ENCODE peak calls at places on chromosome 6, in ten cellular contexts. U is body of pancreas; L is spleen; T is CD4-positive, alpha-beta memory T cell; R is PC-9; Y is Caco-2; V is HepG2; C is upper lobe of right lung; D is CD8-positive, alpha-beta memory T cell; Z is pancreas. F is an unnamed sample. For H3K4me1 and H3K36me3, the result is how much of the 10 kb centered on the place peaks cover.

GRCh38 chr6:144007779-144008500 is at the start of gene PLAGL1:
- DNase-seq in U (peak), L (peak), T (no peak), R (no peak), Y (no peak), V (peak), C (peak), D (peak), Z (peak), F (peak)

GRCh38 chr6:100593522-100593921 is 128.8 kb upstream of the SIM1 start:
- DNase-seq in U (no peak), L (no peak), T (no peak), R (no peak), Y (no peak), V (no peak), C (no peak), D (no peak), Z (no peak), F (no peak)

GRCh38 chr6:6438286-6438685 is 117.8 kb upstream of the F13A1 start:
- DNase-seq in U (no peak), L (no peak), T (no peak), R (no peak), Y (no peak), V (no peak), C (no peak), D (no peak), Z (no peak), F (no peak)

GRCh38 chr6:143187173-143187908 is 126.7 kb downstream of the AIG1 start:
- DNase-seq in U (peak), L (no peak), T (no peak), R (peak), Y (no peak), V (no peak), C (no peak), D (no peak), Z (no peak), F (no peak)

GRCh38 chr6:159490298-159490937 is 202.6 kb downstream of the SOD2 start:
- DNase-seq in U (peak), L (no peak), T (no peak), R (no peak), Y (no peak), V (no peak), C (no peak), D (no peak), Z (no peak), F (peak)

GRCh38 chr6:137792160-137793033 is 74.7 kb upstream of the TNFAIP3 start:
- DNase-seq in U (no peak), L (no peak), T (no peak), R (no peak), Y (no peak), V (no peak), C (no peak), D (no peak), Z (no peak), F (no peak)

GRCh38 chr6:105363100-105363754 is 39.7 kb downstream of the PREP start:
- DNase-seq in U (no peak), L (no peak), T (no peak), R (no peak), Y (no peak), V (no peak), C (no peak), D (no peak), Z (no peak), F (peak)

GRCh38 chr6:142950291-142950690 is 5.3 kb upstream of the HIVEP2 start:
- DNase-seq in U (no peak), L (no peak), T (no peak), R (no peak), Y (no peak), V (no peak), C (no peak), D (no peak), Z (no peak), F (no peak)

GRCh38 chr6:1848752-1849151 is 239.0 kb downstream of the FOXC1 start:
- DNase-seq in U (no peak), L (no peak), T (no peak), R (no peak), Y (no peak), V (no peak), C (no peak), D (no peak), Z (no peak), F (no peak)

GRCh38 chr6:111971866-111972532 is 81.9 kb upstream of the CCN6 start:
- DNase-seq in U (no peak), L (no peak), T (no peak), R (no peak), Y (no peak), V (no peak), C (no peak), D (no peak), Z (no peak), F (no peak)

GRCh38 chr6:121682666-121683065 is 247.2 kb downstream of the GJA1 start:
- DNase-seq in U (no peak), L (no peak), T (no peak), R (no peak), Y (no peak), V (no peak), C (no peak), D (no peak), Z (no peak), F (peak)

GRCh38 chr6:106908386-106908840 is 66.1 kb downstream of the CD24 start:
- DNase-seq in U (no peak), L (no peak), T (no peak), R (peak), Y (no peak), V (no peak), C (no peak), D (no peak), Z (no peak), F (no peak)

GRCh38 chr6:118791499-118791898 is 102.5 kb upstream of the ASF1A start:
- DNase-seq in U (no peak), L (no peak), T (no peak), R (no peak), Y (no peak), V (no peak), C (no peak), D (no peak), Z (no peak), F (no peak)

GRCh38 chr6:163146036-163146435 is 268.5 kb upstream of the QKI start:
- DNase-seq in U (no peak), L (no peak), T (no peak), R (no peak), Y (no peak), V (no peak), C (no peak), D (no peak), Z (no peak), F (no peak)

GRCh38 chr6:9455794-9456193 is 959.1 kb downstream of the TFAP2A start:
- DNase-seq in U (no peak), L (no peak), T (no peak), R (no peak), Y (no peak), V (no peak), C (no peak), D (no peak), Z (no peak), F (no peak)

GRCh38 chr6:52507557-52508260 is 69.2 kb downstream of the TRAM2 start:
- DNase-seq in U (peak), L (no peak), T (no peak), R (no peak), Y (no peak), V (no peak), C (no peak), D (no peak), Z (no peak), F (no peak)

GRCh38 chr6:161228911-161229591 is 44.8 kb downstream of the AGPAT4 start:
- DNase-seq in U (no peak), L (no peak), T (no peak), R (no peak), Y (peak), V (no peak), C (no peak), D (no peak), Z (no peak), F (no peak)

GRCh38 chr6:14396826-14397517 is 279.4 kb downstream of the CD83 start:
- DNase-seq in U (peak), L (peak), T (no peak), R (no peak), Y (no peak), V (no peak), C (no peak), D (no peak), Z (no peak), F (peak)

GRCh38 chr6:11609324-11610071 is 71.9 kb downstream of the TMEM170B start:
- DNase-seq in U (no peak), L (no peak), T (no peak), R (peak), Y (peak), V (no peak), C (no peak), D (no peak), Z (no peak), F (no peak)

GRCh38 chr6:56499121-56499520 is 143.6 kb downstream of the DST start:
- DNase-seq in U (no peak), L (no peak), T (no peak), R (no peak), Y (no peak), V (no peak), C (no peak), D (no peak), Z (no peak), F (no peak)

GRCh38 chr6:163181666-163182180 is 232.8 kb upstream of the QKI start:
- DNase-seq in U (no peak), L (no peak), T (no peak), R (no peak), Y (no peak), V (no peak), C (no peak), D (no peak), Z (no peak), F (no peak)

GRCh38 chr6:84059082-84059481 is 25.5 kb downstream of the MRAP2 start:
- DNase-seq in U (no peak), L (no peak), T (no peak), R (no peak), Y (no peak), V (no peak), C (no peak), D (no peak), Z (no peak), F (no peak)

GRCh38 chr6:30329331-30329730 is 2.6 kb downstream of the TRIM39 start:
- DNase-seq in U (peak), L (peak), T (no peak), R (no peak), Y (no peak), V (no peak), C (peak), D (no peak), Z (no peak), F (no peak)

GRCh38 chr6:153931431-153931830 is 107.6 kb upstream of the OPRM1 start:
- DNase-seq in U (no peak), L (no peak), T (no peak), R (no peak), Y (no peak), V (no peak), C (no peak), D (no peak), Z (no peak), F (no peak)

GRCh38 chr6:87444362-87444761 is 28.4 kb upstream of the SLC35A1 start:
- DNase-seq in U (no peak), L (no peak), T (no peak), R (no peak), Y (peak), V (peak), C (no peak), D (no peak), Z (no peak), F (no peak)

GRCh38 chr6:136927313-136927712 is 5.2 kb downstream of the SLC35D3 start:
- DNase-seq in U (peak), L (no peak), T (peak), R (no peak), Y (peak), V (peak), C (no peak), D (no peak), Z (peak), F (peak)

GRCh38 chr6:125099211-125100017 is 54.2 kb upstream of the TPD52L1 start:
- DNase-seq in U (peak), L (peak), T (peak), R (peak), Y (peak), V (no peak), C (peak), D (no peak), Z (peak), F (peak)

GRCh38 chr6:154604120-154604519 is 93.6 kb upstream of the CNKSR3 start:
- DNase-seq in U (no peak), L (no peak), T (no peak), R (no peak), Y (no peak), V (no peak), C (no peak), D (no peak), Z (no peak), F (no peak)

GRCh38 chr6:33814663-33814985 is 10.8 kb upstream of the MLN start:
- DNase-seq in U (no peak), L (no peak), T (no peak), R (no peak), Y (no peak), V (no peak), C (no peak), D (no peak), Z (no peak), F (no peak)

GRCh38 chr6:15882345-15882744 is 219.5 kb upstream of the DTNBP1 start:
- DNase-seq in U (no peak), L (no peak), T (no peak), R (no peak), Y (no peak), V (no peak), C (no peak), D (no peak), Z (no peak), F (no peak)

GRCh38 chr6:15881150-15881549 is 218.3 kb upstream of the DTNBP1 start:
- DNase-seq in U (peak), L (no peak), T (no peak), R (no peak), Y (no peak), V (no peak), C (no peak), D (no peak), Z (no peak), F (peak)

GRCh38 chr6:15880262-15880973 is 217.6 kb upstream of the DTNBP1 start:
- DNase-seq in U (no peak), L (no peak), T (no peak), R (no peak), Y (no peak), V (no peak), C (no peak), D (no peak), Z (no peak), F (no peak)

GRCh38 chr6:15885624-15886023 is 222.8 kb upstream of the DTNBP1 start:
- DNase-seq in U (no peak), L (no peak), T (no peak), R (no peak), Y (no peak), V (no peak), C (no peak), D (no peak), Z (no peak), F (no peak)

GRCh38 chr6:15882915-15883314 is 220.1 kb upstream of the DTNBP1 start:
- DNase-seq in U (no peak), L (peak), T (no peak), R (no peak), Y (no peak), V (no peak), C (no peak), D (no peak), Z (no peak), F (no peak)
- H3K4me1 ChIP-seq in U (under half), L (under half), T (under half), R (under half), Y (under half), V (under half), C (under half), D (under half), Z (under half), F (under half)

GRCh38 chr6:24778121-24778520 is 3.4 kb downstream of the GMNN start:
- DNase-seq in U (no peak), L (no peak), T (no peak), R (no peak), Y (no peak), V (no peak), C (no peak), D (no peak), Z (no peak), F (no peak)
- H3K36me3 ChIP-seq in U (under half), L (under half), T (under half), R (under half), Y (under half), V (under half), C (under half), D (under half), Z (under half), F (under half)

GRCh38 chr6:156700440-156701057 is 76.6 kb upstream of the ARID1B start:
- DNase-seq in U (no peak), L (no peak), T (no peak), R (no peak), Y (no peak), V (no peak), C (no peak), D (no peak), Z (no peak), F (no peak)

GRCh38 chr6:156695747-156696146 is 81.4 kb upstream of the ARID1B start:
- DNase-seq in U (no peak), L (no peak), T (no peak), R (no peak), Y (no peak), V (no peak), C (no peak), D (no peak), Z (no peak), F (no peak)

GRCh38 chr6:156699017-156699421 is 78.2 kb upstream of the ARID1B start:
- DNase-seq in U (no peak), L (no peak), T (no peak), R (peak), Y (no peak), V (no peak), C (no peak), D (no peak), Z (no peak), F (no peak)

GRCh38 chr6:156697224-156697623 is 80.0 kb upstream of the ARID1B start:
- DNase-seq in U (no peak), L (no peak), T (no peak), R (no peak), Y (no peak), V (no peak), C (no peak), D (no peak), Z (no peak), F (no peak)

GRCh38 chr6:156698239-156699016 is 78.8 kb upstream of the ARID1B start:
- DNase-seq in U (no peak), L (peak), T (no peak), R (no peak), Y (no peak), V (no peak), C (no peak), D (no peak), Z (no peak), F (no peak)
- H3K4me1 ChIP-seq in U (under half), L (under half), T (under half), R (under half), Y (under half), V (under half), C (under half), D (under half), Z (under half), F (under half)

GRCh38 chr6:35643162-35643535 is 45.6 kb downstream of the FKBP5 start:
- DNase-seq in U (no peak), L (no peak), T (no peak), R (no peak), Y (no peak), V (no peak), C (no peak), D (no peak), Z (no peak), F (no peak)
- H3K36me3 ChIP-seq in U (under half), L (half or more), T (under half), R (under half), Y (under half), V (under half), C (half or more), D (under half), Z (under half), F (under half)